ENCODE peak calls at places on chromosomes 4 and X, in ten cellular contexts. O, E, L, Y, U, F, D, K, J and G are unnamed samples.

GRCh38 chr4:115121351-115122043 is 8.1 kb upstream of the NDST4 start:
- DNase-seq in O (no peak), E (no peak), L (no peak), Y (no peak), U (no peak), F (no peak), D (no peak), K (no peak), J (no peak), G (no peak)

GRCh38 chr4:42519803-42520417 is 122.6 kb downstream of the SHISA3 start:
- DNase-seq in O (peak; percentile 57), E (peak; percentile 18), L (peak; percentile 4), Y (peak; percentile 52), U (peak; percentile 34), F (no peak), D (no peak), K (peak; percentile 12), J (peak; percentile 25), G (no peak)

GRCh38 chrX:132401935-132402334 is 86.9 kb downstream of the MBNL3 start:
- DNase-seq in O (no peak), E (no peak), L (no peak), Y (no peak), U (no peak), F (no peak), D (no peak), K (peak; percentile 21), J (no peak), G (no peak)

GRCh38 chr4:80011636-80012236 is 61.3 kb downstream of the ANTXR2 start:
- DNase-seq in O (no peak), E (no peak), L (no peak), Y (no peak), U (no peak), F (no peak), D (no peak), K (no peak), J (no peak), G (no peak)

GRCh38 chr4:184100297-184100885 is 117.3 kb downstream of the ENPP6 start:
- DNase-seq in O (peak; percentile 58), E (peak; percentile 31), L (peak; percentile 23), Y (peak; percentile 53), U (no peak), F (no peak), D (no peak), K (no peak), J (peak; percentile 93), G (no peak)

GRCh38 chr4:112031712-112032328 is 113.4 kb upstream of the FAM241A start:
- DNase-seq in O (no peak), E (peak; percentile 16), L (peak; percentile 7), Y (no peak), U (no peak), F (no peak), D (no peak), K (peak; percentile 25), J (peak; percentile 36), G (no peak)

GRCh38 chr4:58669783-58670182 is 1559.6 kb upstream of the IGFBP7 start:
- DNase-seq in O (no peak), E (no peak), L (no peak), Y (no peak), U (no peak), F (no peak), D (no peak), K (no peak), J (no peak), G (no peak)

GRCh38 chr4:53507671-53508286 is 83.5 kb downstream of the LNX1 start:
- DNase-seq in O (peak; percentile 67), E (no peak), L (no peak), Y (no peak), U (peak; percentile 49), F (no peak), D (no peak), K (peak; percentile 30), J (no peak), G (peak; percentile 72)

GRCh38 chrX:121008920-121009319 is 23.4 kb upstream of the CT47A1 start:
- DNase-seq in O (no peak), E (no peak), L (no peak), Y (no peak), U (no peak), F (no peak), D (no peak), K (peak; percentile 85), J (no peak), G (no peak)

GRCh38 chr4:71913275-71913674 is 118.5 kb upstream of the NPFFR2 start:
- DNase-seq in O (no peak), E (no peak), L (no peak), Y (no peak), U (no peak), F (no peak), D (no peak), K (no peak), J (no peak), G (no peak)

GRCh38 chr4:51932261-51932660 is 87.9 kb downstream of the LRRC66 start:
- DNase-seq in O (no peak), E (no peak), L (no peak), Y (no peak), U (no peak), F (no peak), D (no peak), K (no peak), J (no peak), G (no peak)

GRCh38 chr4:7334521-7335275 is 100.0 kb downstream of the PSAPL1 start:
- DNase-seq in O (no peak), E (no peak), L (no peak), Y (no peak), U (no peak), F (no peak), D (no peak), K (no peak), J (no peak), G (no peak)

GRCh38 chr4:87949961-87950360 is 25.6 kb upstream of the SPP1 start:
- DNase-seq in O (no peak), E (no peak), L (no peak), Y (no peak), U (no peak), F (no peak), D (no peak), K (no peak), J (no peak), G (no peak)

GRCh38 chr4:119130365-119131065 is 5.1 kb upstream of the MYOZ2 start:
- DNase-seq in O (no peak), E (no peak), L (no peak), Y (no peak), U (no peak), F (no peak), D (no peak), K (no peak), J (no peak), G (no peak)

GRCh38 chr4:3458371-3458770 is 4.7 kb upstream of the DOK7 start:
- DNase-seq in O (no peak), E (no peak), L (no peak), Y (no peak), U (no peak), F (no peak), D (no peak), K (no peak), J (no peak), G (no peak)

GRCh38 chr4:122928930-122929329 is 6.5 kb upstream of the NUDT6 start:
- DNase-seq in O (no peak), E (no peak), L (no peak), Y (no peak), U (no peak), F (no peak), D (no peak), K (no peak), J (no peak), G (no peak)

GRCh38 chrX:154988719-154989118 is 33.8 kb downstream of the F8 start:
- DNase-seq in O (no peak), E (no peak), L (no peak), Y (no peak), U (no peak), F (no peak), D (no peak), K (no peak), J (no peak), G (no peak)
- TF ChIP-seq EP300 in O (no peak), E (no peak), L (no peak), Y (no peak), U (no peak), F (no peak), D (no peak), K (no peak), J (no peak), G (no peak)

DNA sequence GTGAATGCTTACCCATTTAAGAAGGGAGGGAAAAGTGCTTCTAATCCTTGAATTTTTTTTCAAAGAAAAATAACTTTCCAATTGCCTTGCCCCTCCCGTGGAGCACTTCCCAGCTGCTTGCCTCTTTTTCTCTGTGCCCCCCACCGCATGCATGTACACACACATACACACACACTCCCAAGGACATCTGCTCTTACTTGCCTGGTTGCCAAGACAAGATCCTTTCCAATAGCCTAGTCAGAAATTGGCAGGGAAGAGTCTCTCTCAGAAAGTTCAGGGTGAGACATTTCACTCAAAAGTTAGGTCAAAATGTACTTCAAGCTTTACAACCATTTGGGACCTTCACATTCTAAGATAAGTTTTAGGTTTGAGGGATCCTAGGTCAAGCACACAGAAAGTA is 10.9 kb downstream of the HHIP start:
- DNase-seq in O (no peak), E (no peak), L (no peak), Y (peak; percentile 49), U (no peak), F (no peak), D (no peak), K (no peak), J (no peak), G (no peak)
- H3K4me3 ChIP-seq in O (no peak overlapping the region), E (no peak overlapping the region), L (no peak overlapping the region), Y (no peak overlapping the region), U (no peak overlapping the region), F (no peak overlapping the region), D (no peak overlapping the region), K (no peak overlapping the region), J (no peak overlapping the region), G (no peak overlapping the region)

DNA sequence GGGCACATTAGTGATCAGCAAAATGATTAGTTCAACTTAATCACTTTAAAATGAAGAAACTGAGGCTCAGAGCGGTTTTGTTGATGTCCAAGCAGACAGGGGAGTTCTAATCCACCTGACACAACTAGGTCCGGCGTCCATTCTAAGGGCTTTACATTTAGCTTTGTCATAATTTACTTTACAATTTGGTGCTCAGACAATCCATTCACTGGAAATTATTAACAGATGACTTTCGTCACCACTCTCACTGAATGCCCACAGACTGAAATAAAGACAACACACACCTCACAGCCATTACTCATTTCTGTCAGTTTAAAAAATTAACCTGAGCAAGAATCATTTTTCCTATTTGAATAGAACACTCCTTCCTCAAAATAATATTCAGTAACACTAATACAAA is 10.8 kb downstream of the NR3C2 start:
- DNase-seq in O (no peak), E (no peak), L (no peak), Y (no peak), U (no peak), F (no peak), D (no peak), K (peak; percentile 61), J (peak; percentile 10), G (no peak)
- H3K4me1 ChIP-seq in O (peaks cover 10% of the 10 kb centered on the region), E (peaks cover 46% of the 10 kb centered on the region), L (peaks cover 5% of the 10 kb centered on the region), Y (peaks cover 3% of the 10 kb centered on the region), U (peaks cover 11% of the 10 kb centered on the region), F (peaks cover 34% of the 10 kb centered on the region), D (no peaks in the 10 kb centered on the region), K (peaks cover 13% of the 10 kb centered on the region), J (no peaks in the 10 kb centered on the region), G (peaks cover 40% of the 10 kb centered on the region)

DNA sequence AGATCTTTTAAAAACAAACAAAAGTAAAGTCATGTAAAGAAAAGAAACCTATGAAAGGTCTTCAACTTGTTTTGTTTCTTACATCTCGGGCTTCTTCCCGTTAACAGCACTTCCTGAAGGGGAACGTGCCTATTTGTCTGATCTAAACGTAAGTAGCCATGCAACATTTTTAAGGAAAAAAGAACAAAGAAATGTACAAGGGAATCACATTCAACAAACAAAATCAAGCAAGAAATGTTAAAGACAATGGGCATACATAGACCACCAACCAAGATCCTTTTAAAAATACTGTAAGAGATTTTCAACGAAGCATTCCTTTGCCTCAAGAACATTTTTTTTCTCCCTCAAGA is 111.9 kb upstream of the TTC29 start:
- DNase-seq in O (no peak), E (no peak), L (no peak), Y (no peak), U (no peak), F (no peak), D (no peak), K (no peak), J (no peak), G (no peak)
- TF ChIP-seq EP300 in O (no peak), E (no peak), L (no peak), Y (no peak), U (no peak), F (no peak), D (no peak), K (no peak), J (no peak), G (no peak)